ENCODE peak calls at places on chromosomes 1 and 21, in nine cellular contexts. C, H, L, Y, D, U, I, J and Q are unnamed samples.

GRCh38 chr1:112721966-112722524 is 6.9 kb upstream of the PPM1J start:
- DNase-seq in J (no peak), U (no peak), C (no peak), H (no peak), Y (no peak), I (no peak), L (no peak), D (no peak), Q (no peak)

GRCh38 chr1:226342656-226343055 is 33.7 kb upstream of the LIN9 start:
- DNase-seq in Y (no peak), U (no peak), D (no peak), L (no peak), H (no peak), J (no peak), I (no peak), C (no peak), Q (no peak)

GRCh38 chr1:172154571-172154970 is 265.9 kb upstream of the C1orf105 start:
- DNase-seq in J (no peak), D (no peak), L (no peak), I (peak; percentile 78), Y (no peak), C (no peak), H (no peak), U (peak; percentile 60), Q (no peak)

GRCh38 chr1:117632269-117633067 is 26.6 kb downstream of the TENT5C start:
- DNase-seq in H (peak; percentile 24), Y (no peak), I (no peak), L (no peak), U (no peak), D (no peak), C (no peak), J (no peak), Q (no peak)

GRCh38 chr1:23927097-23927496 is 13.9 kb upstream of the CNR2 start:
- DNase-seq in D (no peak), C (no peak), U (no peak), J (no peak), Y (no peak), I (no peak), H (no peak), L (no peak), Q (no peak)

GRCh38 chr1:154931940-154932487 is 4.5 kb downstream of the PMVK start:
- DNase-seq in J (no peak), D (no peak), H (peak; percentile 52), C (no peak), I (no peak), U (no peak), Y (no peak), L (no peak), Q (no peak)

GRCh38 chr1:245301162-245301580 is 146.4 kb downstream of the KIF26B start:
- DNase-seq in H (no peak), D (no peak), C (no peak), U (no peak), J (no peak), Y (no peak), L (no peak), I (peak; percentile 90), Q (no peak)

GRCh38 chr21:19981938-19982337 is 1016.3 kb upstream of the NCAM2 start:
- DNase-seq in H (peak; percentile 8), Y (no peak), C (no peak), D (no peak), J (no peak), I (no peak), L (no peak), U (no peak), Q (peak; percentile 22)

GRCh38 chr1:215243275-215244054 is 160.9 kb downstream of the KCNK2 start:
- DNase-seq in H (no peak), L (no peak), C (no peak), J (no peak), I (no peak), D (no peak), U (peak; percentile 15), Y (no peak), Q (no peak)

GRCh38 chr1:205248793-205249601 is 21.3 kb downstream of the TMCC2 start:
- DNase-seq in L (no peak), C (no peak), H (no peak), Y (peak; percentile 33), J (no peak), I (peak; percentile 68), U (peak; percentile 30), D (no peak), Q (no peak)

GRCh38 chr1:221031890-221032222 is 152.6 kb downstream of the HLX start:
- DNase-seq in I (no peak), H (no peak), J (no peak), D (no peak), Y (no peak), L (no peak), U (peak; percentile 49), C (no peak), Q (no peak)

GRCh38 chr1:199742547-199742946 is 285.0 kb upstream of the NR5A2 start:
- DNase-seq in C (no peak), Y (no peak), J (no peak), H (no peak), U (peak; percentile 54), L (no peak), I (peak; percentile 92), D (no peak), Q (peak; percentile 84)

GRCh38 chr1:223674119-223674890 is 8.8 kb upstream of the CAPN8 start:
- DNase-seq in D (no peak), U (peak; percentile 8), J (no peak), C (no peak), L (no peak), Y (no peak), H (no peak), I (no peak), Q (no peak)

GRCh38 chr1:206469411-206469932 is 804 bp upstream of the IKBKE start:
- DNase-seq in U (no peak), I (no peak), C (no peak), L (no peak), H (peak; percentile 29), Y (no peak), D (no peak), J (no peak), Q (no peak)

GRCh38 chr1:208332774-208333126 is 88.6 kb upstream of the PLXNA2 start:
- DNase-seq in D (no peak), Y (no peak), U (no peak), J (no peak), H (no peak), C (no peak), L (no peak), I (no peak), Q (no peak)

GRCh38 chr1:32464191-32464715 is 619 bp upstream of the ZBTB8B start:
- DNase-seq in U (no peak), L (no peak), C (no peak), Y (no peak), D (no peak), H (no peak), I (no peak), J (peak; percentile 7), Q (no peak)

GRCh38 chr1:117009132-117009531 is 7.6 kb downstream of the CD101 start:
- DNase-seq in Y (no peak), I (peak; percentile 68), C (no peak), J (no peak), H (no peak), L (no peak), D (no peak), U (peak; percentile 66), Q (peak; percentile 84)

GRCh38 chr1:106879538-106879937 is 176.9 kb upstream of the PRMT6 start:
- DNase-seq in J (no peak), U (no peak), I (no peak), D (no peak), L (no peak), C (peak; percentile 19), Y (peak; percentile 31), H (no peak), Q (no peak)

GRCh38 chr1:117271959-117272358 is 61.2 kb upstream of the VTCN1 start:
- DNase-seq in Y (no peak), L (no peak), U (no peak), D (no peak), I (no peak), C (no peak), J (no peak), H (no peak), Q (no peak)

GRCh38 chr1:26360807-26361604 is 7.1 kb upstream of the CRYBG2 start:
- DNase-seq in H (no peak), C (no peak), Y (no peak), I (no peak), D (no peak), U (no peak), J (no peak), L (no peak), Q (no peak)

GRCh38 chr1:119327436-119328155 is 41.0 kb upstream of the HAO2 start:
- DNase-seq in H (peak; percentile 28), U (no peak), Y (no peak), I (peak; percentile 39), J (peak; percentile 68), C (peak; percentile 14), D (peak; percentile 91), L (no peak), Q (peak; percentile 13)

GRCh38 chr1:113530021-113530420 is 139.7 kb downstream of the MAGI3 start:
- DNase-seq in H (no peak), L (no peak), J (no peak), D (no peak), Y (no peak), U (no peak), I (no peak), C (no peak), Q (no peak)

GRCh38 chr1:96411006-96411405 is 310.6 kb upstream of the PTBP2 start:
- DNase-seq in C (no peak), U (no peak), D (no peak), I (no peak), J (no peak), Y (no peak), H (no peak), L (no peak), Q (no peak)

GRCh38 chr1:204384636-204385354 is 25.1 kb upstream of the PLEKHA6 start:
- DNase-seq in L (no peak), J (no peak), Y (no peak), H (no peak), U (no peak), D (no peak), C (no peak), I (peak; percentile 62), Q (no peak)

GRCh38 chr1:231993968-231994455 is 367.4 kb downstream of the DISC1 start:
- DNase-seq in D (no peak), C (no peak), L (no peak), J (no peak), U (no peak), H (no peak), I (no peak), Y (no peak), Q (no peak)